ENCODE peak calls at places on chromosome 6, in five cellular contexts. E is NCI-H524 treated with DMSO at 0.1 percent for 48 hours; M is hypothalamus; U is iPS-NIHi11; F is CD4-positive, CD25-positive, alpha-beta regulatory T cell. K is an unnamed sample.

GRCh38 chr6:87209812-87210211 is 54.4 kb downstream of the ZNF292 start:
- DNase-seq in E (no peak), M (no peak), U (no peak), F (no peak), K (no peak)

GRCh38 chr6:20943036-20943627 is 408.9 kb downstream of the CDKAL1 start:
- DNase-seq in E (no peak), M (no peak), U (no peak), F (no peak), K (no peak)

GRCh38 chr6:170423030-170423429 is 116.5 kb downstream of the FAM120B start:
- DNase-seq in E (no peak), M (no peak), U (peak), F (no peak), K (no peak)

GRCh38 chr6:110874880-110875547 is 429 bp downstream of the AMD1 start:
- DNase-seq in E (no peak), M (peak), U (peak), F (no peak), K (peak)

GRCh38 chr6:158574800-158575199 is 14.9 kb downstream of the TMEM181 start:
- DNase-seq in E (no peak), M (no peak), U (no peak), F (no peak), K (no peak)

GRCh38 chr6:2127484-2127911 is 117.9 kb downstream of the GMDS start:
- DNase-seq in E (no peak), M (no peak), U (no peak), F (peak), K (no peak)

GRCh38 chr6:114740547-114740946 is 397.7 kb upstream of the HS3ST5 start:
- DNase-seq in E (no peak), M (no peak), U (peak), F (no peak), K (no peak)

GRCh38 chr6:11374036-11375010 is 141.9 kb upstream of the NEDD9 start:
- DNase-seq in E (no peak), M (no peak), U (no peak), F (no peak), K (no peak)

GRCh38 chr6:15791401-15792137 is 128.7 kb upstream of the DTNBP1 start:
- DNase-seq in E (peak), M (no peak), U (no peak), F (no peak), K (no peak)

GRCh38 chr6:36851632-36852031 is 12.4 kb upstream of the CPNE5 start:
- DNase-seq in E (no peak), M (no peak), U (no peak), F (no peak), K (no peak)

GRCh38 chr6:15255481-15256414 is 9.9 kb downstream of the JARID2 start:
- DNase-seq in E (peak), M (no peak), U (no peak), F (no peak), K (no peak)

GRCh38 chr6:139452176-139452876 is 77.9 kb upstream of the CITED2 start:
- DNase-seq in E (peak), M (no peak), U (no peak), F (no peak), K (no peak)

GRCh38 chr6:170028629-170029345 is 262.1 kb downstream of the DLL1 start:
- DNase-seq in E (no peak), M (no peak), U (no peak), F (no peak), K (no peak)

GRCh38 chr6:106547961-106548453 is 81.3 kb downstream of the RTN4IP1 start:
- DNase-seq in E (peak), M (no peak), U (no peak), F (no peak), K (no peak)

GRCh38 chr6:75467906-75468460 is 25.6 kb downstream of the FILIP1 start:
- DNase-seq in E (no peak), M (no peak), U (peak), F (no peak), K (no peak)

GRCh38 chr6:467671-468082 is 76.1 kb downstream of the IRF4 start:
- DNase-seq in E (no peak), M (no peak), U (no peak), F (no peak), K (no peak)

GRCh38 chr6:50817638-50817950 is 1.1 kb upstream of the TFAP2B start:
- DNase-seq in E (no peak), M (no peak), U (no peak), F (no peak), K (no peak)

GRCh38 chr6:154410619-154411044 is 54.0 kb upstream of the IPCEF1 start:
- DNase-seq in E (no peak), M (no peak), U (peak), F (no peak), K (no peak)

GRCh38 chr6:36873115-36873514 is 1.5 kb downstream of the PPIL1 start:
- DNase-seq in E (no peak), M (no peak), U (no peak), F (no peak), K (no peak)

GRCh38 chr6:148974351-148974750 is 227.5 kb downstream of the UST start:
- DNase-seq in E (no peak), M (no peak), U (no peak), F (no peak), K (no peak)

GRCh38 chr6:113276631-113277030 is 580.5 kb upstream of the MARCKS start:
- DNase-seq in E (no peak), M (no peak), U (no peak), F (no peak), K (no peak)

GRCh38 chr6:110656492-110656891 is 158.8 kb downstream of the CDK19 start:
- DNase-seq in E (no peak), M (no peak), U (peak), F (no peak), K (no peak)

GRCh38 chr6:65149841-65150240 is 557.2 kb downstream of the EYS start:
- DNase-seq in E (no peak), M (no peak), U (no peak), F (no peak), K (no peak)

GRCh38 chr6:36897629-36898028 is 11.9 kb downstream of the C6orf89 start:
- DNase-seq in E (no peak), M (no peak), U (peak), F (no peak), K (peak)

GRCh38 chr6:12313992-12314589 is 23.9 kb downstream of the EDN1 start:
- DNase-seq in E (no peak), M (no peak), U (no peak), F (no peak), K (no peak)

GRCh38 chr6:47092249-47092648 is 50.1 kb upstream of the ADGRF1 start:
- DNase-seq in E (no peak), M (no peak), U (no peak), F (no peak), K (no peak)

GRCh38 chr6:3777695-3778461 is 26.4 kb upstream of the PXDC1 start:
- DNase-seq in E (no peak), M (no peak), U (no peak), F (no peak), K (no peak)

K was measured in nucleus accumbens.